ENCODE peak calls at places on chromosomes 6 and 20, in six cellular contexts. V is nephron progenitor cell; T is ACHN; S is mesenteric fat pad; Y is activated T-cell treated with anti-CD3 and anti-CD28 coated beads, Interleukin-2, amount 50 U/mL, for 24 hours; D is globus pallidus. R is an unnamed sample.

GRCh38 chr20:44011251-44011940 is 96.7 kb downstream of the TOX2 start:
- DNase-seq in T (no peak), D (no peak), Y (peak), S (no peak), V (no peak), R (no peak)

GRCh38 chr6:137145421-137145820 is 28.0 kb downstream of the IL22RA2 start:
- DNase-seq in T (no peak), S (no peak), D (no peak), Y (no peak), V (no peak), R (no peak)

GRCh38 chr20:35742741-35743523 is 872 bp upstream of the RBM39 start:
- DNase-seq in D (peak), T (peak), V (no peak), S (no peak), Y (no peak), R (peak)

GRCh38 chr20:911882-912600 is 4.1 kb downstream of the ANGPT4 start:
- DNase-seq in D (no peak), V (no peak), S (peak), T (no peak), Y (no peak), R (no peak)

GRCh38 chr6:1601616-1602355 is 7.9 kb upstream of the FOXC1 start:
- DNase-seq in T (no peak), Y (no peak), S (no peak), D (no peak), V (no peak), R (no peak)

GRCh38 chr6:168188974-168189678 is 110.1 kb upstream of the FRMD1 start:
- DNase-seq in V (no peak), D (no peak), Y (no peak), T (no peak), S (no peak), R (no peak)

GRCh38 chr20:48945840-48946514 is 24.5 kb downstream of the ARFGEF2 start:
- DNase-seq in V (no peak), S (no peak), D (no peak), Y (no peak), T (no peak), R (no peak)

GRCh38 chr6:1215023-1215422 is 96.9 kb upstream of the FOXQ1 start:
- DNase-seq in S (no peak), T (no peak), V (no peak), D (no peak), Y (no peak), R (no peak)

GRCh38 chr6:125835221-125835744 is 44.5 kb downstream of the NCOA7 start:
- DNase-seq in D (no peak), Y (no peak), V (no peak), S (no peak), T (no peak), R (peak)

GRCh38 chr6:166950443-166950821 is 5.9 kb downstream of the RNASET2 start:
- DNase-seq in V (no peak), S (no peak), Y (peak), T (no peak), D (no peak), R (no peak)

GRCh38 chr20:54624701-54625472 is 149.5 kb downstream of the DOK5 start:
- DNase-seq in T (no peak), D (peak), V (no peak), Y (no peak), S (no peak), R (no peak)

GRCh38 chr6:33826537-33826936 is 22.7 kb upstream of the MLN start:
- DNase-seq in D (no peak), T (no peak), Y (no peak), S (no peak), V (no peak), R (no peak)

GRCh38 chr20:6769953-6770831 is 2.7 kb downstream of the BMP2 start:
- DNase-seq in T (peak), D (peak), S (peak), V (peak), Y (no peak), R (no peak)

GRCh38 chr6:154651656-154652055 is 81.6 kb upstream of the SCAF8 start:
- DNase-seq in T (no peak), V (no peak), Y (no peak), S (no peak), D (no peak), R (no peak)

GRCh38 chr20:61253640-61254511 is 1.8 kb downstream of the CDH4 start:
- DNase-seq in T (peak), V (peak), Y (no peak), S (no peak), D (no peak), R (no peak)

GRCh38 chr6:32102255-32102654 is 6.9 kb downstream of the TNXB start:
- DNase-seq in Y (no peak), S (no peak), T (no peak), V (no peak), D (no peak), R (no peak)

GRCh38 chr6:24859608-24860007 is 60.9 kb upstream of the ARMH2 start:
- DNase-seq in V (no peak), S (no peak), T (no peak), D (no peak), Y (no peak), R (no peak)

GRCh38 chr6:147001621-147002020 is 202.6 kb upstream of the STXBP5 start:
- DNase-seq in T (no peak), Y (no peak), D (no peak), S (no peak), V (no peak), R (no peak)

GRCh38 chr6:116436586-116436985 is 24.6 kb upstream of the CALHM6 start:
- DNase-seq in T (no peak), Y (no peak), S (no peak), V (no peak), D (no peak), R (no peak)

GRCh38 chr20:57409672-57410397 is 18.6 kb downstream of the RBM38 start:
- DNase-seq in S (no peak), V (peak), D (no peak), T (no peak), Y (no peak), R (peak)

GRCh38 chr20:31698803-31699718 is 23.6 kb downstream of the BCL2L1 start:
- DNase-seq in Y (no peak), D (peak), S (no peak), V (no peak), T (peak), R (peak)

R was measured in OCI-M1.